ENCODE peak calls at places on chromosomes 7 and 10, in five cellular contexts. Y is GM12878, W is HepG2, E is upper lobe of left lung, C is K562. A is an unnamed sample.
A peak's percentile ranks its signal among the peaks of the same experiment; 100 is the strongest.

GRCh38 chr10:105266966-105267539 is 626.0 kb downstream of the SORCS3 start:
- ATAC-seq in Y (no peak), W (no peak), E (no peak), C (no peak), A (no peak)

GRCh38 chr10:89245802-89246201 is 5.8 kb downstream of the LIPA start:
- ATAC-seq in Y (peak; percentile 61), W (no peak), E (no peak), C (no peak), A (no peak)

GRCh38 chr7:26388256-26388655 is 96.6 kb downstream of the SNX10 start:
- ATAC-seq in Y (peak; percentile 92), W (no peak), E (no peak), C (no peak), A (no peak)

GRCh38 chr7:133044722-133045473 is 37.0 kb downstream of the CHCHD3 start:
- ATAC-seq in Y (no peak), W (no peak), E (no peak), C (no peak), A (no peak)

GRCh38 chr10:23496727-23497126 is 57.9 kb downstream of the OTUD1 start:
- ATAC-seq in Y (no peak), W (no peak), E (no peak), C (no peak), A (no peak)

GRCh38 chr10:109695988-109696387 is 227.3 kb downstream of the XPNPEP1 start:
- ATAC-seq in Y (no peak), W (no peak), E (no peak), C (no peak), A (no peak)

GRCh38 chr10:38741226-38741625 is 647.1 kb downstream of the ZNF37A start:
- ATAC-seq in Y (no peak), W (no peak), E (no peak), C (no peak), A (no peak)

GRCh38 chr10:58588673-58589265 is 76.1 kb downstream of the BICC1 start:
- ATAC-seq in Y (peak; percentile 44), W (no peak), E (peak; percentile 31), C (peak; percentile 77), A (no peak)

GRCh38 chr10:60853107-60853506 is 74.8 kb downstream of the CDK1 start:
- ATAC-seq in Y (no peak), W (no peak), E (no peak), C (no peak), A (no peak)

DNA sequence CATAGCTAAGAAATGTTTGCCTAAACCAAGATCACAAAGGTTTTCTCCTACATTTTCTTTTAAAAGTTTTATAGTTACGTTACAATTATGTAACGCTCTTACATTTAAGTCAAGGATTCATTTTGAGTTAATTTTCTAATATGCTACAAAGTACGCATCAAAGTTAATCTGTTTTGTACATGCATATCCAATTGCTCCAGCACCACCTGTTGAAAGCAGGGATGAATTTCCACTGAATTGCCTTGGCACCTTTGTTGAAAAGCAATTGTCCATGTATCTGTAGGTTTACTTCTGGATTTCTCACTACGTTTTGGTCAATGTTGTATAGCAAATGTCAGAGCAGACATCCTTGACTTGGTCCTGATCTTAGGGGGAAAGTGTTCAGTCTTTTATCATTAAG is 59.6 kb downstream of the NEUROG3 start:
- ATAC-seq in Y (no peak), W (no peak), E (no peak), C (no peak), A (no peak)
- TF ChIP-seq CTCF in Y (no peak), W (no peak), E (no peak), C (no peak), A (no peak)

GRCh38 chr10:15439381-15439837 is 68.3 kb upstream of the FAM171A1 start:
- ATAC-seq in Y (no peak), W (peak; percentile 93), E (peak; percentile 63), C (peak; percentile 73), A (peak; percentile 67)
- TF ChIP-seq POLR2AphosphoS5 in Y (no peak), W (no peak), E (peak; percentile 58), C (no peak), A (peak; percentile 75)

GRCh38 chr7:130353196-130353595 is 8.6 kb downstream of the CPA5 start:
- ATAC-seq in Y (no peak), W (no peak), E (no peak), C (no peak), A (no peak)

GRCh38 chr7:130356760-130357611 is 12.4 kb downstream of the CPA5 start:
- ATAC-seq in Y (no peak), W (peak; percentile 16), E (peak; percentile 67), C (peak; percentile 74), A (peak; percentile 78)

GRCh38 chr7:130359276-130359857 is 14.8 kb downstream of the CPA5 start:
- ATAC-seq in Y (no peak), W (no peak), E (no peak), C (no peak), A (no peak)

GRCh38 chr7:130358471-130358870 is 13.9 kb downstream of the CPA5 start:
- ATAC-seq in Y (no peak), W (no peak), E (no peak), C (no peak), A (no peak)

GRCh38 chr7:130356121-130356759 is 11.6 kb downstream of the CPA5 start:
- ATAC-seq in Y (no peak), W (peak; percentile 77), E (peak; percentile 76), C (peak; percentile 19), A (peak; percentile 76)
- TF ChIP-seq EP300 in Y (no peak), W (no peak), E (no peak), C (no peak), A (no peak)

DNA sequence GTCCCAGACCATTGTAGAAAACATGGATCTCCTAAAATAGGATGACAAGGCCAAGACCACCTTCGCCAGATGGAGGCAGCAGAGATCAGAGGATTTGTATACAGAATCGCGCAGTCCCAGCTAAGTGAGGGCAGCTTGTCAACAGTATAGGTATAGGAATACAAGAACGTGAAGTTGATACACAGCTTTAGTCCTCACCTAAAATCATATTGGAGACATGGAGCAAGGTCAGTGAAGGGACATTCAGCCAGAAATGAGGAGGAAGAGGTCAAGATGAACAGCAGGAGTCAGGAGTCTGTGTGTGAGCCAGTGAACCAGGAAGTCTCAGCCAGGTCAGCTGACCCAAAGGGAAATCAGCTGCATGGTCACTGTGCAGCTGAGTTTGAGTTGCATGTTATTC is 263.4 kb upstream of the PRKCQ start:
- ATAC-seq in Y (peak; percentile 52), W (peak; percentile 31), E (peak; percentile 43), C (peak; percentile 79), A (no peak)
- TF ChIP-seq CTCF in Y (no peak), W (peak; percentile 22), E (no peak), C (peak; percentile 70), A (no peak)

GRCh38 chr7:157378390-157378789 is 41.6 kb downstream of the DNAJB6 start:
- ATAC-seq in Y (no peak), W (no peak), E (no peak), C (no peak), A (no peak)

GRCh38 chr7:157373493-157373892 is 36.7 kb downstream of the DNAJB6 start:
- ATAC-seq in Y (no peak), W (no peak), E (no peak), C (no peak), A (no peak)

GRCh38 chr7:157377436-157378124 is 40.8 kb downstream of the DNAJB6 start:
- ATAC-seq in Y (no peak), W (no peak), E (no peak), C (peak; percentile 53), A (no peak)

GRCh38 chr7:157372300-157373232 is 35.8 kb downstream of the DNAJB6 start:
- ATAC-seq in Y (no peak), W (no peak), E (no peak), C (no peak), A (no peak)

GRCh38 chr7:157375410-157375809 is 38.6 kb downstream of the DNAJB6 start:
- ATAC-seq in Y (no peak), W (no peak), E (no peak), C (no peak), A (no peak)
- TF ChIP-seq POLR2AphosphoS5 in Y (no peak), W (no peak), E (no peak), C (no peak), A (no peak)

GRCh38 chr7:44044315-44045225 is at the start of gene DBNL:
- ATAC-seq in Y (peak; percentile 83), W (peak; percentile 97), E (peak; percentile 96), C (peak; percentile 97), A (peak; percentile 91)
- TF ChIP-seq EP300 in Y (no peak), W (no peak), E (no peak), C (no peak), A (no peak)

GRCh38 chr7:101815826-101816488 is 1.5 kb upstream of the CUX1 start:
- ATAC-seq in Y (peak; percentile 63), W (peak; percentile 68), E (peak; percentile 88), C (peak; percentile 56), A (peak; percentile 88)

GRCh38 chr7:101814996-101815825 is 2.2 kb upstream of the CUX1 start:
- ATAC-seq in Y (peak; percentile 51), W (peak; percentile 29), E (peak; percentile 64), C (peak; percentile 62), A (peak; percentile 63)

GRCh38 chr7:101813414-101814019 is 3.9 kb upstream of the CUX1 start:
- ATAC-seq in Y (no peak), W (no peak), E (no peak), C (no peak), A (no peak)

GRCh38 chr7:101812595-101812994 is 4.8 kb upstream of the CUX1 start:
- ATAC-seq in Y (no peak), W (no peak), E (no peak), C (no peak), A (no peak)

DNA sequence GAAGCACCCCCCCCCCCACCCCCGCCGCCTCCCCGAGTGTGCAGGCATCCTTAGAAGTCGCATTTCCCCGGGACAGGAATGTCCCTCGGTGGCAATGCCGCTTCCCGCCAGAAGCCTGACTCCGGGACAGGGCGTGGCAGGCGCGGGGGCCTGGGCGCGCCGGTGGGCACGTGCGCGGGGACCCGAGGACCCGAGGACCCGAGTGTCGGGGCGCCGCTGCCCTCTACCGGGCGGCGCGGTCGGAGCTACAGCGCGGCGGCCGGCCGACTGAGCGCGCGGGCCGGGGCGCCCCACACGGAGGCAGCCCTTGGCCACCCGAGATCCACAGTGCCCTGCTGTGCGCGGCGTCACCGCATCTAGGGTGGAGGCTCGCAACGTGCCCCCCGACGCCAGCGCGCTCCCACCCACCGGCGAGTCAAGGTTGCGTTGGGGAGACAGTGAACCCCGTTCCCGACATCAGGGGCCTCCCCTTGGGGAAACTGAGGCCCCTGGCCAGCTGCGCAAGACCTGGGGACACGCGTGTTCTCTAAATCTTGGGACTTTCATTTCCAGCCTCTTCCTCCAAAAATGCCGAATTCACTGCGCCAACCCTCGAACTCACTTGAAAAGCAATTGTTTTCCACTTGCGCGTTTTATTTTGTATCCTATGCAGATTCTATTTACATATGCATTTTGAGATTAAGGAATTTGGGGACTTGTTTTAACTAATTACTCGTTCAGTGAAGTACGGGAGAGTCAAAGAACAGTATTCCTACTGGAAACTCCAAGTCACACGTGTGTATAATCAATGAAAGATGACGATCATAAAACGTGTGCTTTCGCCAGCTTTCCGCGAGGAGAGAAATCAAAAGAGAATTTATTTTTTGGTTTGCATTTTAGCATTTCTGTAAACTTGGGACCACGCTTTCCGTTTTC is 3.1 kb upstream of the CUX1 start:
- ATAC-seq in Y (peak; percentile 87), W (peak; percentile 80), E (peak; percentile 89), C (peak; percentile 84), A (peak; percentile 54)
- TF ChIP-seq CTCF in Y (peak; percentile 42), W (peak; percentile 68), E (peak; percentile 85), C (peak; percentile 47), A (peak; percentile 78)

GRCh38 chr7:136033413-136034031 is 56.4 kb upstream of the MTPN start:
- ATAC-seq in Y (no peak), W (no peak), E (no peak), C (peak; percentile 96), A (peak; percentile 62)
- TF ChIP-seq POLR2AphosphoS5 in Y (no peak), W (no peak), E (no peak), C (peak; percentile 98), A (peak; percentile 82)

GRCh38 chr7:31758770-31759169 is 71.8 kb downstream of the PPP1R17 start:
- ATAC-seq in Y (no peak), W (no peak), E (no peak), C (no peak), A (no peak)
- TF ChIP-seq EP300 in Y (no peak), W (no peak), E (no peak), C (no peak), A (no peak)

GRCh38 chr10:125977206-125977605 is 80.8 kb downstream of the FANK1 start:
- ATAC-seq in Y (peak; percentile 37), W (no peak), E (no peak), C (peak; percentile 81), A (no peak)
- TF ChIP-seq CTCF in Y (peak; percentile 39), W (no peak), E (no peak), C (peak; percentile 45), A (no peak)